ENCODE peak calls at places on chromosomes 4 and X, in eight cellular contexts. N, B, X, A, Y, W, L and K are unnamed samples.

GRCh38 chrX:141415889-141416288 is 168.6 kb downstream of the SPANXA1 start:
- DNase-seq in N (no peak), B (no peak), X (no peak), A (no peak), Y (no peak), W (no peak), L (no peak), K (no peak)

GRCh38 chr4:37073226-37073840 is 171.2 kb upstream of the NWD2 start:
- DNase-seq in N (no peak), B (peak; percentile 8), X (no peak), A (no peak), Y (peak; percentile 26), W (no peak), L (no peak), K (no peak)

GRCh38 chr4:127479031-127479622 is 153.6 kb upstream of the INTU start:
- DNase-seq in N (no peak), B (no peak), X (peak; percentile 71), A (peak; percentile 57), Y (peak; percentile 9), W (peak; percentile 52), L (peak; percentile 21), K (no peak)

GRCh38 chrX:7771788-7772438 is 71.1 kb upstream of the VCX start:
- DNase-seq in N (no peak), B (no peak), X (no peak), A (no peak), Y (no peak), W (no peak), L (no peak), K (peak; percentile 60)

GRCh38 chr4:158912390-158913175 is 143.8 kb downstream of the FNIP2 start:
- DNase-seq in N (no peak), B (no peak), X (no peak), A (no peak), Y (no peak), W (no peak), L (no peak), K (no peak)

GRCh38 chr4:72604324-72604723 is 35.3 kb upstream of the ADAMTS3 start:
- DNase-seq in N (no peak), B (no peak), X (no peak), A (no peak), Y (no peak), W (no peak), L (no peak), K (no peak)

GRCh38 chr4:140858897-140859296 is 102.7 kb upstream of the TBC1D9 start:
- DNase-seq in N (peak; percentile 73), B (no peak), X (no peak), A (no peak), Y (peak; percentile 49), W (peak; percentile 81), L (no peak), K (no peak)

GRCh38 chr4:113686950-113687718 is 74.4 kb downstream of the CAMK2D start:
- DNase-seq in N (no peak), B (peak; percentile 39), X (no peak), A (no peak), Y (no peak), W (no peak), L (no peak), K (no peak)

GRCh38 chr4:156779774-156780173 is 191.8 kb downstream of the PDGFC start:
- DNase-seq in N (no peak), B (no peak), X (no peak), A (no peak), Y (no peak), W (peak; percentile 17), L (no peak), K (no peak)

GRCh38 chr4:139814285-139815015 is 148.8 kb downstream of the MGST2 start:
- DNase-seq in N (no peak), B (no peak), X (no peak), A (no peak), Y (no peak), W (no peak), L (no peak), K (no peak)

GRCh38 chr4:99722006-99722405 is 64.4 kb upstream of the C4orf54 start:
- DNase-seq in N (no peak), B (no peak), X (no peak), A (no peak), Y (no peak), W (no peak), L (no peak), K (no peak)

DNA sequence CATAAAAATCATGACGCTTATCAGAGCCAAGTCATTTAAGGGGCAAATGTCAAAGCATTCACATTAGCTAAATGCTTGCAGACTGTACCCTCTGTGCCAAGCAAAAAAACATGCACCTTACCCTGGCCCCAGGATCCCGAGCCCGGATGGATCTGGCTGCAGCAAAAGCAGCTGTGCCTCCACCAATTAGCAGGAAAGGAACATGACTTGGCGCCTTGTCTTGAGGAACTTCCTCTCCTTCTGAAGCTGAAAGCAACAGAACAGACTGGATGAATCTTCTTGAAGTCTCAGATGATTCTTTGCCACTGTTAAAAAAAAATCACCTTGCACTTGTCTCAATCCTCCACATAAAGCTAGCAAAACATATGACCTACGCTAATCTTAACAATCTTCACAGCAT is 18.0 kb downstream of the AIFM1 start:
- DNase-seq in N (no peak), B (no peak), X (no peak), A (no peak), Y (no peak), W (no peak), L (no peak), K (no peak)
- H3K4me3 ChIP-seq in N (no peak overlapping the region), B (no peak overlapping the region), X (no peak overlapping the region), A (no peak overlapping the region), Y (no peak overlapping the region), W (no peak overlapping the region), L (no peak overlapping the region), K (no peak overlapping the region)

GRCh38 chr4:75729836-75730235 is 5.5 kb downstream of the USO1 start:
- DNase-seq in N (no peak), B (no peak), X (no peak), A (no peak), Y (no peak), W (no peak), L (no peak), K (no peak)
- H3K27ac ChIP-seq in N (no peak overlapping the region), B (no peak overlapping the region), X (no peak overlapping the region), A (no peak overlapping the region), Y (no peak overlapping the region), W (no peak overlapping the region), L (no peak overlapping the region), K (no peak overlapping the region)

DNA sequence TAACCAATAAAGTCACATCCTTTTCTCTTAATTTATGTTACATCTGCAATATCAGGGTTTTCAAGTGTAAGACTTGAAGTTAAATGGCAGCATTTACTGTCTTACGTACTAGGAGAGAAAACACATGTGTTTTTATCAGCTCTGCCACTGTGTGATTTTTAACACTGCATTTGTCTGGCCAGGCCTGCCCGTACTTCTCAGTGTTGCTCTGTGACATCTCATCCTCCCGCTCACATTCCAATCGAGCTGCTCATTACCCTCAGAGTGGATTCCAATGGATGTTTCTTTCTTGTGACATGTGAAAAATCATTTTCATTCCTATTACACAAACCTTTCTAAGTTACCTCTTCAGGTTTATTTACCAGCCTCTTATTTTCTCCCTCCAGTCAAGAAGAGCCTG is 420.4 kb downstream of the FAT4 start:
- DNase-seq in N (peak; percentile 80), B (no peak), X (no peak), A (peak; percentile 54), Y (peak; percentile 15), W (peak; percentile 97), L (peak; percentile 46), K (no peak)
- H3K9ac ChIP-seq in N (no peak overlapping the region), B (no peak overlapping the region), X (no peak overlapping the region), A (no peak overlapping the region), Y (peak overlapping the region; percentile 59), W (no peak overlapping the region), L (no peak overlapping the region), K (no peak overlapping the region)

GRCh38 chr4:136803430-136803829 is 728.9 kb downstream of the PCDH18 start:
- DNase-seq in N (no peak), B (no peak), X (no peak), A (peak; percentile 18), Y (no peak), W (no peak), L (no peak), K (no peak)
- H3K4me3 ChIP-seq in N (no peak overlapping the region), B (no peak overlapping the region), X (no peak overlapping the region), A (no peak overlapping the region), Y (no peak overlapping the region), W (no peak overlapping the region), L (no peak overlapping the region), K (no peak overlapping the region)

DNA sequence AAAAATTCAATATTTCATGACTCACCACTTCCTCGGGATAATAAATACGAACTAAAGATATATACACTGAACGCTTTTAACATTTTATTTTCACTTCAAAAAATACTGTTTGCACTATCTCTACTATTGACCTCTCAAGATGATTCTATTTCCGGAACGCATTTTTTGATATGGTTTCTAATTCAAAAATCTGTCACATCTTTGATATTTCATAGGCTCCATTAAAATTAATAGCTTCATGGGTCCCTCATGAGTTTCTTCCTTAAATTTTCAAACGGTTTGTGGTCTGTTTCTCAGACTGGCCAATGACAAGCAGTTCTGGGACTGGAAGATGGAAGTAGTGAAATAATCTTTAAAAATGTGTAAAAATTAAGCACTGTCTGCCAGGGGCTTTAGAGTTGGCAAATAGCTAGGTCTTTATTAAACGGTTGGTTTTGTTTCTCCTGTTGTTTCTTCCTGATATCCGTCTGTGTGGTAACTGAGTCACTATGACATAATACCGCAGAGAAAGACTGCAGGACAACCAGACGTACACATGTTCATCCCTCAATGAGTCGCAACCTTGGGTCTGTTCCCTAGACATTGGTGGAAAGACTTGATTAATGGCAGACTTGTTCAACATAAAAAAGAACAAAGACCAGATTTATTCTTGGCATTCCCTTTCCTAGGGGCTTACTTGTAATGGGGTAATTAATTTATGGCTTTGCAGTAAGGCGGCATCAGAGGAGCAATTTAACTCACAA is 133.8 kb downstream of the PALLD start:
- DNase-seq in N (no peak), B (no peak), X (no peak), A (no peak), Y (peak; percentile 33), W (no peak), L (no peak), K (no peak)
- H3K27ac ChIP-seq in N (peak overlapping the region; percentile 96), B (no peak overlapping the region), X (no peak overlapping the region), A (peak overlapping the region; percentile 99), Y (peak overlapping the region; percentile 75), W (no peak overlapping the region), L (peak overlapping the region; percentile 99), K (peak overlapping the region; percentile 37)

GRCh38 chr4:26020896-26021295 is 106.9 kb downstream of the SMIM20 start:
- DNase-seq in N (no peak), B (no peak), X (no peak), A (no peak), Y (no peak), W (no peak), L (no peak), K (no peak)
- H3K9ac ChIP-seq in N (no peak overlapping the region), B (no peak overlapping the region), X (no peak overlapping the region), A (no peak overlapping the region), Y (no peak overlapping the region), W (no peak overlapping the region), L (no peak overlapping the region), K (no peak overlapping the region)

DNA sequence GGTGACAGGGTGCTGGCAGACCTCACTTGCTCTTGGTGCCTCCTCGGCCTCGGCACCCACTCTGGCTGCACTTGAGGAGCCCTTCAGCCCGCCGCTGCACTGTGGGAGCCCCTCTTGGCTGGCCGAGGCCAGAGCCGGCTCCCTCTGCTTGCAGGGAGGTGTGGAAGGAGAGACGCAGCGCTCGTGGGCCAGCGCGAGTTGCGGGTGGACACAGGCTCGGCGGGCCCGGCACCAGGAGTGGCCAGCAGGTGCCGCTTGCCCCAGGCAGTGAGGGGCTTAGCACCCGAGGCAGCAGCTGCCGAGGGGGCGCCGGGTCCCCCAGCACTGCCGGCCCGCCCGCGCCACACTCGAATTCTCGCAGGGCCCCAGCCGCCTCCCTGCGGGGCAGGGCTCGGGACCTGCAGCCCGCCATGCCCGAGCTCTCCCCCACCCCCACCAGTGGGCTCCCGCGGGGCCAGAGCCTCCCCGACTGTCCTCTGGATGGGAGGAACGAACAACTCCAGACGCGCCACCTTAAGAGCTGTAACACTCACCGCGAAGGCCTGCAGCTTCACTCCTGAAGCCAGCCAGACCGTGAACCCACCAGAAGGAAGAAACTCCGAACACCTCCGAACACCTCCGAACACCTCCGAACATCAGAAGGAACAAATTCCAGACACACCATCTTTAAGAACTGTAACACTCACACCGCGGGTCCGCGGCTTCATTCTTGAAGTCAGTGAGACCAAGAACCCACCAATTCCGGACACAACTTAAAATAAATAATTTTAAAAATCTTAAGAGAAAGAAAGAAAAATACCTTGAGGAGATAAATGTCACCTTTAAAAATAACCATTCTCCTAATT is 311.1 kb upstream of the SLC7A11 start:
- DNase-seq in N (no peak), B (no peak), X (no peak), A (no peak), Y (no peak), W (no peak), L (no peak), K (no peak)
- H3K4me3 ChIP-seq in N (no peak overlapping the region), B (no peak overlapping the region), X (no peak overlapping the region), A (no peak overlapping the region), Y (no peak overlapping the region), W (no peak overlapping the region), L (no peak overlapping the region), K (no peak overlapping the region)